ENCODE peak calls at places on chromosome 4, in four cellular contexts. One of them, this sample, is unnamed.
A peak's percentile ranks its signal among the peaks of the same experiment; 100 is the strongest.

GRCh38 chr4:89137695-89138094 is 26.4 kb downstream of the TIGD2 start:
- DNase-seq in GM13976: no peak
- DNase-seq in tibial nerve: no peak
- DNase-seq in NCI-H2029: no peak
- DNase-seq in this sample: no peak

GRCh38 chr4:156173481-156173880 is 219.8 kb upstream of the CTSO start:
- DNase-seq in GM13976: no peak
- DNase-seq in tibial nerve: no peak
- DNase-seq in NCI-H2029: peak; percentile 11
- DNase-seq in this sample: no peak

GRCh38 chr4:4574792-4575191 is 32.9 kb upstream of the STX18 start:
- DNase-seq in GM13976: no peak
- DNase-seq in tibial nerve: no peak
- DNase-seq in NCI-H2029: no peak
- DNase-seq in this sample: no peak

GRCh38 chr4:89992744-89993143 is 98.1 kb downstream of the MMRN1 start:
- DNase-seq in GM13976: no peak
- DNase-seq in tibial nerve: no peak
- DNase-seq in NCI-H2029: no peak
- DNase-seq in this sample: no peak

GRCh38 chr4:6689506-6689960 is 4.1 kb upstream of the S100P start:
- DNase-seq in GM13976: peak; percentile 34
- DNase-seq in tibial nerve: no peak
- DNase-seq in NCI-H2029: no peak
- DNase-seq in this sample: no peak

GRCh38 chr4:111074523-111075114 is 451.7 kb upstream of the PITX2 start:
- DNase-seq in GM13976: no peak
- DNase-seq in tibial nerve: no peak
- DNase-seq in NCI-H2029: no peak
- DNase-seq in this sample: no peak

GRCh38 chr4:183634086-183634485 is 24.9 kb downstream of the RWDD4 start:
- DNase-seq in GM13976: no peak
- DNase-seq in tibial nerve: no peak
- DNase-seq in NCI-H2029: no peak
- DNase-seq in this sample: no peak

GRCh38 chr4:89617256-89617655 is 219.7 kb downstream of the SNCA start:
- DNase-seq in GM13976: no peak
- DNase-seq in tibial nerve: no peak
- DNase-seq in NCI-H2029: no peak
- DNase-seq in this sample: no peak

GRCh38 chr4:27861381-27861787 is 1000.7 kb downstream of the STIM2 start:
- DNase-seq in GM13976: no peak
- DNase-seq in tibial nerve: no peak
- DNase-seq in NCI-H2029: no peak
- DNase-seq in this sample: no peak

GRCh38 chr4:42501624-42502401 is 104.5 kb downstream of the SHISA3 start:
- DNase-seq in GM13976: no peak
- DNase-seq in tibial nerve: no peak
- DNase-seq in NCI-H2029: no peak
- DNase-seq in this sample: no peak

GRCh38 chr4:25484243-25484721 is 107.2 kb downstream of the ANAPC4 start:
- DNase-seq in GM13976: no peak
- DNase-seq in tibial nerve: no peak
- DNase-seq in NCI-H2029: no peak
- DNase-seq in this sample: no peak

GRCh38 chr4:109078724-109079123 is 223.7 kb downstream of the COL25A1 start:
- DNase-seq in GM13976: no peak
- DNase-seq in tibial nerve: no peak
- DNase-seq in NCI-H2029: no peak
- DNase-seq in this sample: no peak

GRCh38 chr4:945274-946102 is 13.2 kb downstream of the TMEM175 start:
- DNase-seq in GM13976: no peak
- DNase-seq in tibial nerve: no peak
- DNase-seq in NCI-H2029: no peak
- DNase-seq in this sample: no peak

GRCh38 chr4:3302164-3302785 is 9.5 kb downstream of the RGS12 start:
- DNase-seq in GM13976: peak; percentile 69
- DNase-seq in tibial nerve: no peak
- DNase-seq in NCI-H2029: no peak
- DNase-seq in this sample: peak; percentile 11

GRCh38 chr4:83771113-83771705 is 235.3 kb downstream of the GPAT3 start:
- DNase-seq in GM13976: peak; percentile 17
- DNase-seq in tibial nerve: no peak
- DNase-seq in NCI-H2029: no peak
- DNase-seq in this sample: no peak

GRCh38 chr4:158192439-158193158 is 17.7 kb upstream of the TMEM144 start:
- DNase-seq in GM13976: no peak
- DNase-seq in tibial nerve: no peak
- DNase-seq in NCI-H2029: no peak
- DNase-seq in this sample: no peak

GRCh38 chr4:22514001-22514400 is 1.9 kb downstream of the ADGRA3 start:
- DNase-seq in GM13976: no peak
- DNase-seq in tibial nerve: no peak
- DNase-seq in NCI-H2029: no peak
- DNase-seq in this sample: no peak

GRCh38 chr4:71026086-71026485 is 32.6 kb downstream of the DCK start:
- DNase-seq in GM13976: no peak
- DNase-seq in tibial nerve: no peak
- DNase-seq in NCI-H2029: peak; percentile 43
- DNase-seq in this sample: no peak

GRCh38 chr4:71713611-71714203 is 70.2 kb downstream of the GC start:
- DNase-seq in GM13976: no peak
- DNase-seq in tibial nerve: no peak
- DNase-seq in NCI-H2029: peak; percentile 37
- DNase-seq in this sample: no peak

This sample was measured in gastrocnemius medialis.